ENCODE peak calls at places on chromosomes 11 and 22, in nine cellular contexts. One of them, this sample, is unnamed.

GRCh38 chr11:87453531-87454089 is 415.9 kb downstream of the TMEM135 start:
- DNase-seq in body of pancreas: no peak
- DNase-seq in HCT116: no peak
- DNase-seq in A549: no peak
- DNase-seq in GM12878: no peak
- DNase-seq in ovary: no peak
- DNase-seq in spleen: no peak
- DNase-seq in K562: no peak
- DNase-seq in suprapubic skin: no peak
- DNase-seq in this sample: no peak

GRCh38 chr11:103800406-103801114 is 235.9 kb upstream of the DDI1 start:
- DNase-seq in GM12878: no peak
- DNase-seq in spleen: no peak
- DNase-seq in A549: no peak
- DNase-seq in body of pancreas: no peak
- DNase-seq in suprapubic skin: no peak
- DNase-seq in HCT116: no peak
- DNase-seq in ovary: peak
- DNase-seq in K562: no peak
- DNase-seq in this sample: peak

GRCh38 chr22:26367402-26368245 is 61.4 kb upstream of the ASPHD2 start:
- DNase-seq in K562: peak
- DNase-seq in suprapubic skin: no peak
- DNase-seq in A549: peak
- DNase-seq in body of pancreas: peak
- DNase-seq in HCT116: peak
- DNase-seq in spleen: no peak
- DNase-seq in GM12878: no peak
- DNase-seq in ovary: no peak
- DNase-seq in this sample: peak

GRCh38 chr11:91866642-91867041 is 358.0 kb upstream of the FAT3 start:
- DNase-seq in GM12878: no peak
- DNase-seq in K562: no peak
- DNase-seq in spleen: no peak
- DNase-seq in HCT116: no peak
- DNase-seq in ovary: no peak
- DNase-seq in suprapubic skin: no peak
- DNase-seq in body of pancreas: no peak
- DNase-seq in A549: no peak
- DNase-seq in this sample: no peak

GRCh38 chr11:98728421-98728820 is 292.3 kb upstream of the CNTN5 start:
- DNase-seq in ovary: no peak
- DNase-seq in K562: no peak
- DNase-seq in A549: no peak
- DNase-seq in GM12878: no peak
- DNase-seq in body of pancreas: no peak
- DNase-seq in suprapubic skin: no peak
- DNase-seq in spleen: no peak
- DNase-seq in HCT116: no peak
- DNase-seq in this sample: no peak

GRCh38 chr11:75498556-75499255 is 27.0 kb downstream of the GDPD5 start:
- DNase-seq in K562: no peak
- DNase-seq in HCT116: no peak
- DNase-seq in A549: peak
- DNase-seq in GM12878: no peak
- DNase-seq in suprapubic skin: no peak
- DNase-seq in body of pancreas: no peak
- DNase-seq in ovary: no peak
- DNase-seq in spleen: no peak
- DNase-seq in this sample: no peak

GRCh38 chr11:10158461-10158860 is 135.6 kb downstream of the SBF2 start:
- DNase-seq in spleen: no peak
- DNase-seq in suprapubic skin: no peak
- DNase-seq in A549: no peak
- DNase-seq in GM12878: no peak
- DNase-seq in body of pancreas: no peak
- DNase-seq in HCT116: no peak
- DNase-seq in K562: no peak
- DNase-seq in ovary: no peak
- DNase-seq in this sample: no peak

GRCh38 chr22:50546326-50547230 is 879 bp downstream of the KLHDC7B start:
- DNase-seq in suprapubic skin: no peak
- DNase-seq in spleen: peak
- DNase-seq in body of pancreas: no peak
- DNase-seq in K562: no peak
- DNase-seq in GM12878: no peak
- DNase-seq in ovary: no peak
- DNase-seq in HCT116: no peak
- DNase-seq in A549: no peak
- DNase-seq in this sample: no peak

GRCh38 chr22:50731811-50732624 is 6.0 kb upstream of the ACR start:
- DNase-seq in suprapubic skin: peak
- DNase-seq in GM12878: no peak
- DNase-seq in HCT116: peak
- DNase-seq in body of pancreas: peak
- DNase-seq in spleen: peak
- DNase-seq in A549: peak
- DNase-seq in ovary: no peak
- DNase-seq in K562: peak
- DNase-seq in this sample: peak

GRCh38 chr11:127649071-127649470 is 648.5 kb upstream of the KIRREL3 start:
- DNase-seq in ovary: no peak
- DNase-seq in HCT116: no peak
- DNase-seq in body of pancreas: no peak
- DNase-seq in suprapubic skin: no peak
- DNase-seq in spleen: no peak
- DNase-seq in A549: no peak
- DNase-seq in K562: no peak
- DNase-seq in GM12878: no peak
- DNase-seq in this sample: no peak

GRCh38 chr11:1640076-1640946 is 10.7 kb downstream of the KRTAP5-5 start:
- DNase-seq in HCT116: no peak
- DNase-seq in ovary: no peak
- DNase-seq in suprapubic skin: no peak
- DNase-seq in body of pancreas: peak
- DNase-seq in GM12878: no peak
- DNase-seq in K562: peak
- DNase-seq in A549: peak
- DNase-seq in spleen: peak
- DNase-seq in this sample: peak

GRCh38 chr11:8813658-8814057 is 97.3 kb upstream of the AKIP1 start:
- DNase-seq in spleen: no peak
- DNase-seq in K562: peak
- DNase-seq in HCT116: peak
- DNase-seq in suprapubic skin: peak
- DNase-seq in A549: peak
- DNase-seq in body of pancreas: peak
- DNase-seq in GM12878: no peak
- DNase-seq in ovary: peak
- DNase-seq in this sample: peak

GRCh38 chr22:49765951-49766350 is 61.7 kb downstream of the BRD1 start:
- DNase-seq in K562: no peak
- DNase-seq in A549: no peak
- DNase-seq in ovary: no peak
- DNase-seq in suprapubic skin: no peak
- DNase-seq in GM12878: no peak
- DNase-seq in spleen: peak
- DNase-seq in body of pancreas: no peak
- DNase-seq in HCT116: no peak
- DNase-seq in this sample: no peak

GRCh38 chr11:793556-793955 is 3.7 kb upstream of the CEND1 start:
- DNase-seq in GM12878: no peak
- DNase-seq in K562: no peak
- DNase-seq in HCT116: no peak
- DNase-seq in suprapubic skin: no peak
- DNase-seq in ovary: no peak
- DNase-seq in body of pancreas: peak
- DNase-seq in spleen: no peak
- DNase-seq in A549: no peak
- DNase-seq in this sample: no peak

GRCh38 chr11:11722861-11723260 is 101.1 kb upstream of the GALNT18 start:
- DNase-seq in A549: no peak
- DNase-seq in GM12878: no peak
- DNase-seq in spleen: no peak
- DNase-seq in HCT116: no peak
- DNase-seq in ovary: no peak
- DNase-seq in suprapubic skin: no peak
- DNase-seq in body of pancreas: no peak
- DNase-seq in K562: no peak
- DNase-seq in this sample: no peak

GRCh38 chr11:100925935-100926334 is 203.7 kb downstream of the PGR start:
- DNase-seq in ovary: no peak
- DNase-seq in body of pancreas: no peak
- DNase-seq in suprapubic skin: no peak
- DNase-seq in HCT116: peak
- DNase-seq in A549: peak
- DNase-seq in spleen: no peak
- DNase-seq in GM12878: peak
- DNase-seq in K562: peak
- DNase-seq in this sample: no peak

GRCh38 chr11:122816701-122817100 is 21.6 kb upstream of the CRTAM start:
- DNase-seq in ovary: no peak
- DNase-seq in HCT116: no peak
- DNase-seq in GM12878: no peak
- DNase-seq in spleen: no peak
- DNase-seq in K562: no peak
- DNase-seq in A549: no peak
- DNase-seq in body of pancreas: no peak
- DNase-seq in suprapubic skin: no peak
- DNase-seq in this sample: no peak
- H3K27ac ChIP-seq in ovary: no peak
- H3K27ac ChIP-seq in HCT116: peak
- H3K27ac ChIP-seq in GM12878: no peak
- H3K27ac ChIP-seq in spleen: peak
- H3K27ac ChIP-seq in K562: no peak
- H3K27ac ChIP-seq in A549: no peak
- H3K27ac ChIP-seq in body of pancreas: no peak
- H3K27ac ChIP-seq in suprapubic skin: no peak
- H3K27ac ChIP-seq in this sample: no peak

GRCh38 chr11:45804806-45805304 is at the start of gene SLC35C1:
- DNase-seq in spleen: peak
- DNase-seq in A549: peak
- DNase-seq in HCT116: peak
- DNase-seq in K562: peak
- DNase-seq in body of pancreas: peak
- DNase-seq in GM12878: peak
- DNase-seq in ovary: peak
- DNase-seq in suprapubic skin: peak
- DNase-seq in this sample: peak
- TF ChIP-seq POLR2A in spleen: peak
- TF ChIP-seq POLR2A in A549: peak
- TF ChIP-seq POLR2A in HCT116: peak
- TF ChIP-seq POLR2A in K562: peak
- TF ChIP-seq POLR2A in body of pancreas: peak
- TF ChIP-seq POLR2A in GM12878: peak
- TF ChIP-seq POLR2A in ovary: peak
- TF ChIP-seq POLR2A in suprapubic skin: peak
- TF ChIP-seq POLR2A in this sample: peak

DNA sequence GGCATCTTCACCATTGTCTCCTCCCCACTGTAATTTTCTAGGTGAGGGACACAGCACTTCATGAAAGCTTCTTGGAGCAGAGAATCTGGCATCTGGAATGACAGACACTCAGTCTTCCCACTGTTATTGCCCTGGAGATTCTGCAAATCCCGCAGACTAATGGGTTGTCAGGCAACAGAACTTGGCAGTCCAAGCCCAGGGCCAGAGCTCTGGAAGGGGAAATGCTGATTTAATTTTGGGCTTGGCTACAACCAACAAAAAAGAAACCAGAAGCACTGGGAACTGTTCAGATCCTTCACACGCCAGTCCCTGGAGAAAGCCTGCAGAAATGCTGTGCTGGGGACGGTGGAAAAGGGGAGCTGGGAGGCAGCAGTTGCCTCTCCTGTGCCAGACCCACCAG is 71.5 kb upstream of the BID start:
- DNase-seq in ovary: peak
- DNase-seq in A549: no peak
- DNase-seq in body of pancreas: no peak
- DNase-seq in spleen: no peak
- DNase-seq in GM12878: no peak
- DNase-seq in suprapubic skin: no peak
- DNase-seq in K562: no peak
- DNase-seq in HCT116: no peak
- DNase-seq in this sample: no peak
- H3K27ac ChIP-seq in ovary: no peak
- H3K27ac ChIP-seq in A549: no peak
- H3K27ac ChIP-seq in body of pancreas: no peak
- H3K27ac ChIP-seq in spleen: peak
- H3K27ac ChIP-seq in GM12878: no peak
- H3K27ac ChIP-seq in suprapubic skin: peak
- H3K27ac ChIP-seq in K562: no peak
- H3K27ac ChIP-seq in HCT116: no peak
- H3K27ac ChIP-seq in this sample: no peak

GRCh38 chr11:118572075-118572913 is at the start of gene ARCN1:
- DNase-seq in body of pancreas: peak
- DNase-seq in HCT116: peak
- DNase-seq in suprapubic skin: peak
- DNase-seq in A549: peak
- DNase-seq in spleen: peak
- DNase-seq in K562: peak
- DNase-seq in ovary: peak
- DNase-seq in GM12878: peak
- DNase-seq in this sample: peak
- TF ChIP-seq POLR2A in body of pancreas: peak
- TF ChIP-seq POLR2A in HCT116: peak
- TF ChIP-seq POLR2A in suprapubic skin: peak
- TF ChIP-seq POLR2A in A549: peak
- TF ChIP-seq POLR2A in spleen: no peak
- TF ChIP-seq POLR2A in K562: peak
- TF ChIP-seq POLR2A in ovary: peak
- TF ChIP-seq POLR2A in GM12878: peak
- TF ChIP-seq POLR2A in this sample: no peak

DNA sequence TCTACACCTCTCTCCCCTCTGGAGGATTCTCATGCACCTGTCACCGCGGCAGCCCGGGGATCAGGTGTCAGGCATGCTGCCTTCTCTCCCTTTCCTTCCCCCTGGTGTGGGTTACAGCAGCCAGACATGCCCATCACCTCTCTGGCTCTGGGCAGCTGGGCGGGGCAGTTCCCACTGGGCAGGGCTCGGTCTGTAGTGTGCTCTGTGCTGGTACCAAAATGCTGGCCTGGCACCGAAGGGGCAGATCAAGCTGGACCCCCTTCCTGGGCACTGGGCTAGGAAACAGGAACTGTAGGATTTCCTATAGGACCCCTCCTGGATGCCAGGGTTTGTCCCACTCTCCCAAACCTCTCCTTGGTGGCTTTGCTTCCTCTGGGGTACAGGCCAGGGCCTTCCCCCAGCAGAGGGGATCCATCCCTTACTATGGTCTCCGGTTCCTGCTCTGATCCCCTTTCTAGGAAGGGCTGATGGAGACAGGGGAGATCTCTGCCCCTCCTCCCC is 821 bp downstream of the GAL3ST1 start:
- DNase-seq in GM12878: no peak
- DNase-seq in A549: no peak
- DNase-seq in spleen: no peak
- DNase-seq in HCT116: no peak
- DNase-seq in ovary: no peak
- DNase-seq in body of pancreas: peak
- DNase-seq in K562: no peak
- DNase-seq in suprapubic skin: no peak
- DNase-seq in this sample: no peak
- H3K27ac ChIP-seq in GM12878: no peak
- H3K27ac ChIP-seq in A549: peak
- H3K27ac ChIP-seq in spleen: no peak
- H3K27ac ChIP-seq in HCT116: no peak
- H3K27ac ChIP-seq in ovary: no peak
- H3K27ac ChIP-seq in body of pancreas: peak
- H3K27ac ChIP-seq in K562: no peak
- H3K27ac ChIP-seq in suprapubic skin: no peak
- H3K27ac ChIP-seq in this sample: no peak

GRCh38 chr11:3378426-3379423 is at the start of gene ZNF195:
- DNase-seq in GM12878: peak
- DNase-seq in A549: peak
- DNase-seq in HCT116: peak
- DNase-seq in ovary: peak
- DNase-seq in K562: peak
- DNase-seq in body of pancreas: peak
- DNase-seq in suprapubic skin: peak
- DNase-seq in spleen: peak
- DNase-seq in this sample: peak
- TF ChIP-seq POLR2A in GM12878: peak
- TF ChIP-seq POLR2A in A549: peak
- TF ChIP-seq POLR2A in HCT116: peak
- TF ChIP-seq POLR2A in ovary: peak
- TF ChIP-seq POLR2A in K562: peak
- TF ChIP-seq POLR2A in body of pancreas: peak
- TF ChIP-seq POLR2A in suprapubic skin: peak
- TF ChIP-seq POLR2A in spleen: no peak
- TF ChIP-seq POLR2A in this sample: no peak

This sample was measured in adrenal gland.